ENCODE peak calls at places on chromosomes 3 and 15, in four cellular contexts. One of them, this sample, is unnamed.

GRCh38 chr3:34016925-34017592 is 218.6 kb downstream of the PDCD6IP start:
- DNase-seq in heart right ventricle: no peak
- DNase-seq in MM.1S: peak; percentile 59
- DNase-seq in breast epithelium: no peak
- DNase-seq in this sample: peak; percentile 77

GRCh38 chr15:101684384-101684783 is 32.2 kb upstream of the TM2D3 start:
- DNase-seq in breast epithelium: no peak
- DNase-seq in MM.1S: no peak
- DNase-seq in heart right ventricle: peak; percentile 43
- DNase-seq in this sample: no peak

GRCh38 chr15:66842710-66843441 is 140.8 kb downstream of the SMAD6 start:
- DNase-seq in MM.1S: no peak
- DNase-seq in breast epithelium: peak; percentile 71
- DNase-seq in heart right ventricle: peak; percentile 72
- DNase-seq in this sample: no peak

GRCh38 chr3:195270350-195271115 is 426 bp downstream of the XXYLT1 start:
- DNase-seq in heart right ventricle: peak; percentile 66
- DNase-seq in breast epithelium: no peak
- DNase-seq in MM.1S: peak; percentile 82
- DNase-seq in this sample: peak; percentile 60

GRCh38 chr15:56869573-56869972 is 48.9 kb upstream of the TCF12 start:
- DNase-seq in heart right ventricle: peak; percentile 24
- DNase-seq in MM.1S: peak; percentile 36
- DNase-seq in breast epithelium: no peak
- DNase-seq in this sample: peak; percentile 66

GRCh38 chr3:58249358-58250092 is 11.9 kb downstream of the ABHD6 start:
- DNase-seq in MM.1S: no peak
- DNase-seq in breast epithelium: no peak
- DNase-seq in heart right ventricle: no peak
- DNase-seq in this sample: no peak

GRCh38 chr3:175404026-175404425 is 544.9 kb downstream of the NAALADL2 start:
- DNase-seq in heart right ventricle: no peak
- DNase-seq in breast epithelium: no peak
- DNase-seq in MM.1S: no peak
- DNase-seq in this sample: no peak

GRCh38 chr3:135325096-135325495 is 530.0 kb downstream of the EPHB1 start:
- DNase-seq in heart right ventricle: no peak
- DNase-seq in breast epithelium: no peak
- DNase-seq in MM.1S: no peak
- DNase-seq in this sample: no peak

GRCh38 chr15:89401636-89402252 is 67.1 kb upstream of the POLG start:
- DNase-seq in heart right ventricle: no peak
- DNase-seq in MM.1S: peak; percentile 60
- DNase-seq in breast epithelium: no peak
- DNase-seq in this sample: no peak

GRCh38 chr3:73601031-73601430 is 23.7 kb downstream of the PDZRN3 start:
- DNase-seq in heart right ventricle: no peak
- DNase-seq in MM.1S: no peak
- DNase-seq in breast epithelium: no peak
- DNase-seq in this sample: no peak
- H3K27ac ChIP-seq in heart right ventricle: no peak overlapping the region
- H3K27ac ChIP-seq in MM.1S: no peak overlapping the region
- H3K27ac ChIP-seq in breast epithelium: peak overlapping the region; percentile 59
- H3K27ac ChIP-seq in this sample: no peak overlapping the region

GRCh38 chr15:75739791-75740190 is 27.1 kb upstream of the CSPG4 start:
- DNase-seq in MM.1S: no peak
- DNase-seq in breast epithelium: no peak
- DNase-seq in heart right ventricle: no peak
- DNase-seq in this sample: no peak

GRCh38 chr15:75733761-75734651 is 21.4 kb upstream of the CSPG4 start:
- DNase-seq in MM.1S: no peak
- DNase-seq in breast epithelium: no peak
- DNase-seq in heart right ventricle: no peak
- DNase-seq in this sample: no peak

GRCh38 chr15:75732809-75733451 is 20.3 kb upstream of the CSPG4 start:
- DNase-seq in MM.1S: peak; percentile 49
- DNase-seq in heart right ventricle: peak; percentile 79
- DNase-seq in breast epithelium: no peak
- DNase-seq in this sample: peak; percentile 48

GRCh38 chr15:75736256-75736655 is 23.6 kb upstream of the CSPG4 start:
- DNase-seq in MM.1S: no peak
- DNase-seq in heart right ventricle: no peak
- DNase-seq in breast epithelium: no peak
- DNase-seq in this sample: no peak

DNA sequence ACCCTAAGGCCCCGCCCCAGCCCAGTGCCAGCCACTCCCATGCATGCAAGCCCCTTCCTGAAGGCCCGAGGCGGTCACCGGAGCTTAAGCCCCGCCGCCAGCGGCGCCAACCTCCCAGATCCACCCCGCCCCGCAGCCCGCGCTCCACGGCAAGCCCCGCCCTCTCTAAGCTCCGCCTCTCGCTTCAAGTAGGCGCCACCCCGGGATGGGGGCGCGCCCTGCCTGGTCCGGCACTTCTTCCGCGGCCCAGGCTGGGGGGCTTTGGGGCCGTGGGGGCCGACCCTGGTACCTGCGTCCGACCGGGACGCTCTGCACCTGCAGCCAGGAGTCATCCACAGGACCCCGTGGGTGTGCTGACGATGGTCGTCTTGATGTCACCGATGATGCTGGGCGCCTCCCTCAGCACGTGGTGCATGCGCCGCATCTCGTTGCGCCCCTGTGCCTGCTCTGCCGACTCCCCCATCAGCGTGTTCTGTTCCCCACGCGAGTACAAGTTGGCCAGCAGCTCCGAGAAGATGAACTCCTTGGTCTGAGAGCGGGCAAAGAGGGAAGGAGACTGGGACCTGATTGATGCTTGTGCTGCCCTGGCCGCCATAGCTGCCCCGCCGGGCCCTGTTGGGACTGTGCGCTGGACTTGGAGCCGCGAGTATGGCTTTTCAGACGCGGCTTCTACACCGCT is 26.1 kb upstream of the CSPG4 start:
- DNase-seq in breast epithelium: peak; percentile 88
- DNase-seq in MM.1S: peak; percentile 94
- DNase-seq in heart right ventricle: peak; percentile 93
- DNase-seq in this sample: peak; percentile 89
- H3K27ac ChIP-seq in breast epithelium: peak overlapping the region; percentile 4
- H3K27ac ChIP-seq in MM.1S: no peak overlapping the region
- H3K27ac ChIP-seq in heart right ventricle: no peak overlapping the region
- H3K27ac ChIP-seq in this sample: no peak overlapping the region

GRCh38 chr3:126704494-126705214 is 614 bp downstream of the CHCHD6 start:
- DNase-seq in heart right ventricle: no peak
- DNase-seq in MM.1S: no peak
- DNase-seq in breast epithelium: no peak
- DNase-seq in this sample: no peak
- H3K27ac ChIP-seq in heart right ventricle: peak overlapping the region; percentile 5
- H3K27ac ChIP-seq in MM.1S: no peak overlapping the region
- H3K27ac ChIP-seq in breast epithelium: no peak overlapping the region
- H3K27ac ChIP-seq in this sample: peak overlapping the region; percentile 70

DNA sequence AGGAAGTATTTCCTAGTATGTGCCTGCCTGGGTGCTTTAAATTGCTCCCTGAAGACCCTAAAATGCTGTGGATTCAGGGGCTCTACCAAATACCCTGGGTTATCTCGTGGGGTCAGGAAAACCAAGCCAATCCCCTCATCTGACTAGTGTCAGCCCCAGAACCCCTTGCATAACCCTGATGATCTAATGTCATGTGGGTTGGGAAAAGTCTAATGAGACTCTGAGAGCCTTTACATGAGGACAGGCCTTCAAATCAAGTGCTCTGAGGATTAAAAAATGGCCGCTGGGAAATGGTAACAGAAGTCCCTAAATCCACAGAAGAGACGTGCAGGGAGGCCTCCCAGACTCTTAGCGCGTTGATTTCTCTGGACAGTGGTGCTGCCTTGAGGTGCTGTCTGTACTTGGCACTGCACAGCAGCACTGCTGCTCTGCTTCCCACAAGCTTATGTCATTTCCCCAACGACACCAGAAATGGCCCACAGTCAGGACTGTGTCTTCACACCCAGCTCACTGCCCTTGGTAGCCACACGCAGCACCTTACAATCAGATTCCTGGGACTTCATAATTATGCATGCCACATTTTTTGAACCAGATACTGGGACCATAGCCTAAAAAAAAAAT is 16.6 kb downstream of the EIF4E3 start:
- DNase-seq in MM.1S: no peak
- DNase-seq in heart right ventricle: no peak
- DNase-seq in breast epithelium: no peak
- DNase-seq in this sample: no peak
- H3K27ac ChIP-seq in MM.1S: no peak overlapping the region
- H3K27ac ChIP-seq in heart right ventricle: no peak overlapping the region
- H3K27ac ChIP-seq in breast epithelium: peak overlapping the region; percentile 1
- H3K27ac ChIP-seq in this sample: no peak overlapping the region

DNA sequence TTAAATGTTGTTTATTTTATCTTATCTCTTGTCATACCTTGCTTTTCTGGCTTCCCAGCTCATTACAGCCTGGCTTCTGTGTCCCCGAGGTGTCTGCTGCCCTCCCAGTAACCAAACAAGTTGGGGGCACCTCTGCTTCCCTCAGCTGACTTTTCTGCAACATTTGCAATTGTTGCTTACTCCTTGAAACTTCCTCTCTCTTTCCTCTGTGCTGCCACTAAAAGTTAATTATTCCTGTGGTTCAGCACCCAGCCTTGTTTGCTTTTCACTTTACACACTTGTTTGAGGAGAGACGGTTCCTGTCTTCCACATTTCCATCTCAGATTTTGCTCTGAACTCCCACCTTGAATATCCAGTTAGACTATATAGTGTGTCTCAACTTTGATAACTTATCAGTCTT is 21.5 kb downstream of the MCTP2 start:
- DNase-seq in breast epithelium: no peak
- DNase-seq in heart right ventricle: no peak
- DNase-seq in MM.1S: no peak
- DNase-seq in this sample: no peak
- H3K27ac ChIP-seq in breast epithelium: no peak overlapping the region
- H3K27ac ChIP-seq in heart right ventricle: no peak overlapping the region
- H3K27ac ChIP-seq in MM.1S: no peak overlapping the region
- H3K27ac ChIP-seq in this sample: no peak overlapping the region

GRCh38 chr3:98731720-98732238 is 31.4 kb upstream of the ST3GAL6 start:
- DNase-seq in breast epithelium: no peak
- DNase-seq in heart right ventricle: no peak
- DNase-seq in MM.1S: peak; percentile 10
- DNase-seq in this sample: no peak

GRCh38 chr3:98732239-98733054 is 30.7 kb upstream of the ST3GAL6 start:
- DNase-seq in breast epithelium: peak; percentile 54
- DNase-seq in heart right ventricle: peak; percentile 66
- DNase-seq in MM.1S: peak; percentile 82
- DNase-seq in this sample: peak; percentile 67

GRCh38 chr3:98734311-98734710 is 28.8 kb upstream of the ST3GAL6 start:
- DNase-seq in MM.1S: peak; percentile 11
- DNase-seq in heart right ventricle: no peak
- DNase-seq in breast epithelium: no peak
- DNase-seq in this sample: no peak

GRCh38 chr3:98733778-98734281 is 29.3 kb upstream of the ST3GAL6 start:
- DNase-seq in MM.1S: peak; percentile 63
- DNase-seq in heart right ventricle: peak; percentile 18
- DNase-seq in breast epithelium: no peak
- DNase-seq in this sample: peak; percentile 18

DNA sequence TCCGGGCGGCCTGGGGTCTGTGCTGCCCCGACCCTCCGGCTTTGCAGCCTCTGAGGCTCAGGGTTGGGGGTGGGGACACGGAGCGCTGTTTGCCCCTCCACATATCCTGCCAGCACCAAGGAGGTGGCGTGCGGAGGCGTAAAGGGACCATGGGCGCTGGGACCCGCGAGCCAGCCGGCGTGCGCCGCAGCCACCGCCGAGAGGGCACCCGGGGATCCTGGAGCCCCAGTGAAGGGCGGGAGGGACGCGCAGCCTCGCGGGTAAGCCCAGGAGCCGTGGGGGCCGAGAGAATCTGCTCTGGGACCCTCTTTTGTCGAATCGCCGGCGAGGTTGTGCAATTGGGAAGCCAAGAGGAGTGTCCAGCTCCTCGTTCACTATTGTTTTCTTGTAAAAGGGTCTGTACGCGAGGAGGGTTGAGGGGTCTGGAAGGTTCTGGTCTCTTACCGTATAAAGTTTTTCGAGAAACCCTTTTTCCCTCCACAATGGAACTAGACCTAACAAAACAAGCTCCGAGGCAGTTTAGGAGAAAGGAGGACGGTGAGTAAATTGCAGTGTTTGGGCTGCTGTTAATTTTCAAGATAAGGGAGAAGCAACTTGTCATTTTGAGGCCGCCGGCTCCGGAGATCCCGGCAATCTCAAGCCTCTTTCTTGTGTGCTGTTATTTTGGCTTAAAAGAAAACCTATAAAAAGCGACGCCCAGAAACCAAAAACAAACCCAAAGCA is 29.9 kb upstream of the ST3GAL6 start:
- DNase-seq in breast epithelium: no peak
- DNase-seq in MM.1S: peak; percentile 21
- DNase-seq in heart right ventricle: peak; percentile 38
- DNase-seq in this sample: peak; percentile 74
- H3K27ac ChIP-seq in breast epithelium: peak overlapping the region; percentile 71
- H3K27ac ChIP-seq in MM.1S: peak overlapping the region; percentile 91
- H3K27ac ChIP-seq in heart right ventricle: peak overlapping the region; percentile 91
- H3K27ac ChIP-seq in this sample: peak overlapping the region; percentile 64

DNA sequence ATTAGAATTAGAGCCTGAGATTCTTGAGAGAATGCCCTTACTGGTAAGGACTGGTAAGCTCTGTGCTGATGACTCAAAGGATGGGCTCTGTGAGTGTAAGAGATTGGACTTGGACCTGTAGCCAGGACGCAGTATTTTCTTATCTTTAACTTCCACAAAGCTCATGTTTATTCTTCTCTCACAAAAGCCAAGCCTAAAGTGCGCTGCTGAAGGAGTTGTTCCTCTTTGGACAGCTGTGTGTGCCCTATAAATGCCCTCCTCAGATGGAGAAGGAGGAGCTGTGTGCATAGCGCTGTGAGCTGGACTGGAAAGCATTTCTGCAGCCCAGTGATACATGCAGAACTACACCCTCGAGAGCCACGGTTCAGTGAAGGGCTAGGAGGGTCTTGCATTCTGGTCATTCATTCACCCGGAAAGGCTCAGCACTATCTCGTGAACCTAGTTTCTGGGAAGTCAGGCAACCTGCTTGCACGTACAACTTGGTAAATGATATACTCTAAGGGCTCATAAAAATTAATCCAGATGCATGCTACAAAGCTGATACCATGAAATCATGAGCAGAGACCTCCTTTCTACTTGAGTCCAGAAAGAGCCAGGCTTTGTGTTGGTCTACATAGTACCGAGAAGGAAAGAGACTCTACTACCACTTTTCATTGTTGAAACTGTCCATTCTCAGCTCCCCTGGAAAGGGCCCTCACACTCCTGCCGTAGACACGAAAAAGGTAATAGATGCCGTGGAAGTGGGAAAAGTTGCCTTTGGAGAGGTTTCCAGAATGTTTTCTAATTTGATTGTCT is 103.0 kb upstream of the TBL1XR1 start:
- DNase-seq in breast epithelium: no peak
- DNase-seq in heart right ventricle: no peak
- DNase-seq in MM.1S: no peak
- DNase-seq in this sample: no peak
- H3K27ac ChIP-seq in breast epithelium: no peak overlapping the region
- H3K27ac ChIP-seq in heart right ventricle: no peak overlapping the region
- H3K27ac ChIP-seq in MM.1S: no peak overlapping the region
- H3K27ac ChIP-seq in this sample: no peak overlapping the region

GRCh38 chr3:86982883-86983282 is 8.1 kb downstream of the VGLL3 start:
- DNase-seq in heart right ventricle: no peak
- DNase-seq in breast epithelium: no peak
- DNase-seq in MM.1S: no peak
- DNase-seq in this sample: no peak
- H3K27ac ChIP-seq in heart right ventricle: no peak overlapping the region
- H3K27ac ChIP-seq in breast epithelium: peak overlapping the region; percentile 2
- H3K27ac ChIP-seq in MM.1S: no peak overlapping the region
- H3K27ac ChIP-seq in this sample: no peak overlapping the region